ENCODE peak calls at places on chromosomes 4 and X, in four cellular contexts. One of them, this sample, is unnamed.

GRCh38 chrX:1612641-1613286 is 2.1 kb upstream of the ASMT start:
- DNase-seq in breast epithelium: no peak
- DNase-seq in H9: no peak
- DNase-seq in fibroblast of lung: no peak
- DNase-seq in this sample: no peak

GRCh38 chrX:1462596-1463251 is 10.0 kb upstream of the ASMTL start:
- DNase-seq in H9: no peak
- DNase-seq in breast epithelium: no peak
- DNase-seq in fibroblast of lung: no peak
- DNase-seq in this sample: peak; percentile 53

GRCh38 chrX:151875270-151876026 is 37.2 kb upstream of the MAGEA4 start:
- DNase-seq in H9: no peak
- DNase-seq in fibroblast of lung: no peak
- DNase-seq in breast epithelium: no peak
- DNase-seq in this sample: no peak

GRCh38 chr4:39908284-39908683 is 69.4 kb downstream of the PDS5A start:
- DNase-seq in fibroblast of lung: peak; percentile 22
- DNase-seq in breast epithelium: no peak
- DNase-seq in H9: no peak
- DNase-seq in this sample: no peak

GRCh38 chrX:47483310-47484268 is 567 bp upstream of the ZNF41 start:
- DNase-seq in breast epithelium: no peak
- DNase-seq in fibroblast of lung: peak; percentile 33
- DNase-seq in H9: no peak
- DNase-seq in this sample: no peak

GRCh38 chr4:98873059-98873458 is 55.9 kb downstream of the EIF4E start:
- DNase-seq in H9: no peak
- DNase-seq in fibroblast of lung: peak; percentile 47
- DNase-seq in breast epithelium: no peak
- DNase-seq in this sample: no peak

GRCh38 chr4:53582194-53582593 is 9.1 kb downstream of the LNX1 start:
- DNase-seq in H9: no peak
- DNase-seq in breast epithelium: no peak
- DNase-seq in fibroblast of lung: no peak
- DNase-seq in this sample: no peak

GRCh38 chr4:128061566-128062536 is 739 bp downstream of the LARP1B start:
- DNase-seq in H9: peak; percentile 76
- DNase-seq in breast epithelium: peak; percentile 36
- DNase-seq in fibroblast of lung: peak; percentile 27
- DNase-seq in this sample: peak; percentile 58

GRCh38 chrX:124530803-124531202 is 184.4 kb downstream of the SH2D1A start:
- DNase-seq in fibroblast of lung: no peak
- DNase-seq in H9: no peak
- DNase-seq in breast epithelium: peak; percentile 17
- DNase-seq in this sample: no peak

GRCh38 chr4:37767546-37767945 is 58.9 kb upstream of the PGM2 start:
- DNase-seq in H9: no peak
- DNase-seq in fibroblast of lung: peak; percentile 43
- DNase-seq in breast epithelium: peak; percentile 51
- DNase-seq in this sample: no peak

GRCh38 chrX:41386222-41386990 is 52.4 kb downstream of the DDX3X start:
- DNase-seq in H9: no peak
- DNase-seq in fibroblast of lung: no peak
- DNase-seq in breast epithelium: no peak
- DNase-seq in this sample: no peak

GRCh38 chr4:118834070-118834469 is 1.9 kb downstream of the SEC24D start:
- DNase-seq in fibroblast of lung: no peak
- DNase-seq in H9: no peak
- DNase-seq in breast epithelium: no peak
- DNase-seq in this sample: no peak

GRCh38 chr4:141306331-141306730 is 85.6 kb downstream of the ZNF330 start:
- DNase-seq in breast epithelium: no peak
- DNase-seq in H9: no peak
- DNase-seq in fibroblast of lung: no peak
- DNase-seq in this sample: no peak

GRCh38 chr4:179352221-179352620 is 1910.0 kb upstream of the AGA start:
- DNase-seq in fibroblast of lung: no peak
- DNase-seq in breast epithelium: no peak
- DNase-seq in H9: no peak
- DNase-seq in this sample: no peak

GRCh38 chrX:154805696-154806091 is 409 bp upstream of the MPP1 start:
- DNase-seq in fibroblast of lung: peak; percentile 43
- DNase-seq in breast epithelium: no peak
- DNase-seq in H9: no peak
- DNase-seq in this sample: no peak

GRCh38 chrX:22968494-22968893 is 31.3 kb upstream of the DDX53 start:
- DNase-seq in H9: no peak
- DNase-seq in breast epithelium: no peak
- DNase-seq in fibroblast of lung: no peak
- DNase-seq in this sample: no peak

GRCh38 chr4:92968556-92968955 is 664.8 kb downstream of the GRID2 start:
- DNase-seq in fibroblast of lung: no peak
- DNase-seq in H9: no peak
- DNase-seq in breast epithelium: no peak
- DNase-seq in this sample: no peak

GRCh38 chr4:87093443-87094123 is 126.8 kb downstream of the KLHL8 start:
- DNase-seq in breast epithelium: no peak
- DNase-seq in fibroblast of lung: peak; percentile 67
- DNase-seq in H9: peak; percentile 50
- DNase-seq in this sample: peak; percentile 6

GRCh38 chrX:86137071-86137470 is 11.2 kb upstream of the DACH2 start:
- DNase-seq in breast epithelium: no peak
- DNase-seq in fibroblast of lung: no peak
- DNase-seq in H9: no peak
- DNase-seq in this sample: no peak

GRCh38 chr4:70660106-70660505 is 6.2 kb downstream of the JCHAIN start:
- DNase-seq in breast epithelium: no peak
- DNase-seq in fibroblast of lung: no peak
- DNase-seq in H9: no peak
- DNase-seq in this sample: no peak

GRCh38 chr4:112714922-112715901 is 78.3 kb downstream of the LARP7 start:
- DNase-seq in breast epithelium: no peak
- DNase-seq in H9: no peak
- DNase-seq in fibroblast of lung: no peak
- DNase-seq in this sample: no peak

GRCh38 chr4:15202481-15202880 is 200.2 kb downstream of the CPEB2 start:
- DNase-seq in H9: no peak
- DNase-seq in fibroblast of lung: no peak
- DNase-seq in breast epithelium: no peak
- DNase-seq in this sample: no peak

GRCh38 chr4:7814451-7814850 is 125.2 kb downstream of the AFAP1 start:
- DNase-seq in breast epithelium: no peak
- DNase-seq in fibroblast of lung: no peak
- DNase-seq in H9: no peak
- DNase-seq in this sample: no peak

GRCh38 chr4:16843831-16844508 is 54.5 kb downstream of the LDB2 start:
- DNase-seq in H9: no peak
- DNase-seq in fibroblast of lung: peak; percentile 96
- DNase-seq in breast epithelium: no peak
- DNase-seq in this sample: no peak

GRCh38 chr4:152981842-152982241 is 45.7 kb downstream of the FHDC1 start:
- DNase-seq in H9: peak; percentile 12
- DNase-seq in breast epithelium: no peak
- DNase-seq in fibroblast of lung: no peak
- DNase-seq in this sample: no peak

GRCh38 chr4:76588268-76588667 is 153.2 kb downstream of the SHROOM3 start:
- DNase-seq in fibroblast of lung: no peak
- DNase-seq in H9: peak; percentile 45
- DNase-seq in breast epithelium: no peak
- DNase-seq in this sample: no peak

GRCh38 chrX:77143907-77144306 is 303.3 kb upstream of the FGF16 start:
- DNase-seq in breast epithelium: no peak
- DNase-seq in H9: no peak
- DNase-seq in fibroblast of lung: no peak
- DNase-seq in this sample: no peak

GRCh38 chr4:28926156-28926555 is 1794.0 kb upstream of the PCDH7 start:
- DNase-seq in fibroblast of lung: no peak
- DNase-seq in breast epithelium: no peak
- DNase-seq in H9: no peak
- DNase-seq in this sample: no peak

GRCh38 chr4:22235798-22236197 is 280.1 kb downstream of the ADGRA3 start:
- DNase-seq in breast epithelium: no peak
- DNase-seq in H9: no peak
- DNase-seq in fibroblast of lung: no peak
- DNase-seq in this sample: no peak

GRCh38 chrX:6661731-6662130 is 126.8 kb upstream of the VCX3A start:
- DNase-seq in fibroblast of lung: no peak
- DNase-seq in breast epithelium: no peak
- DNase-seq in H9: no peak
- DNase-seq in this sample: no peak

GRCh38 chr4:53313510-53313909 is 52.4 kb downstream of the SCFD2 start:
- DNase-seq in H9: peak; percentile 50
- DNase-seq in breast epithelium: no peak
- DNase-seq in fibroblast of lung: peak; percentile 66
- DNase-seq in this sample: no peak

GRCh38 chrX:68650491-68650890 is 3.0 kb downstream of the STARD8 start:
- DNase-seq in fibroblast of lung: no peak
- DNase-seq in breast epithelium: no peak
- DNase-seq in H9: no peak
- DNase-seq in this sample: no peak

GRCh38 chrX:153723351-153724251 is 586 bp downstream of the BCAP31 start:
- DNase-seq in H9: peak; percentile 50
- DNase-seq in fibroblast of lung: peak; percentile 41
- DNase-seq in breast epithelium: no peak
- DNase-seq in this sample: peak; percentile 60

GRCh38 chrX:140507223-140507981 is 2.5 kb upstream of the SOX3 start:
- DNase-seq in fibroblast of lung: no peak
- DNase-seq in breast epithelium: no peak
- DNase-seq in H9: peak; percentile 28
- DNase-seq in this sample: no peak

GRCh38 chrX:111914398-111915092 is 38.6 kb downstream of the TRPC5OS start:
- DNase-seq in H9: no peak
- DNase-seq in breast epithelium: no peak
- DNase-seq in fibroblast of lung: no peak
- DNase-seq in this sample: no peak

GRCh38 chrX:19840899-19841648 is 46.3 kb downstream of the SH3KBP1 start:
- DNase-seq in H9: peak; percentile 49
- DNase-seq in fibroblast of lung: no peak
- DNase-seq in breast epithelium: no peak
- DNase-seq in this sample: peak; percentile 36

GRCh38 chr4:105712766-105713165 is 4.2 kb downstream of the GSTCD start:
- DNase-seq in H9: no peak
- DNase-seq in fibroblast of lung: peak; percentile 11
- DNase-seq in breast epithelium: no peak
- DNase-seq in this sample: no peak

GRCh38 chr4:74610491-74610890 is 165.6 kb downstream of the AREG start:
- DNase-seq in breast epithelium: no peak
- DNase-seq in H9: no peak
- DNase-seq in fibroblast of lung: no peak
- DNase-seq in this sample: no peak
- H3K27me3 ChIP-seq in breast epithelium: no peaks in the 10 kb centered on the region
- H3K27me3 ChIP-seq in H9: no peaks in the 10 kb centered on the region
- H3K27me3 ChIP-seq in fibroblast of lung: no peaks in the 10 kb centered on the region
- H3K27me3 ChIP-seq in this sample: no peaks in the 10 kb centered on the region

DNA sequence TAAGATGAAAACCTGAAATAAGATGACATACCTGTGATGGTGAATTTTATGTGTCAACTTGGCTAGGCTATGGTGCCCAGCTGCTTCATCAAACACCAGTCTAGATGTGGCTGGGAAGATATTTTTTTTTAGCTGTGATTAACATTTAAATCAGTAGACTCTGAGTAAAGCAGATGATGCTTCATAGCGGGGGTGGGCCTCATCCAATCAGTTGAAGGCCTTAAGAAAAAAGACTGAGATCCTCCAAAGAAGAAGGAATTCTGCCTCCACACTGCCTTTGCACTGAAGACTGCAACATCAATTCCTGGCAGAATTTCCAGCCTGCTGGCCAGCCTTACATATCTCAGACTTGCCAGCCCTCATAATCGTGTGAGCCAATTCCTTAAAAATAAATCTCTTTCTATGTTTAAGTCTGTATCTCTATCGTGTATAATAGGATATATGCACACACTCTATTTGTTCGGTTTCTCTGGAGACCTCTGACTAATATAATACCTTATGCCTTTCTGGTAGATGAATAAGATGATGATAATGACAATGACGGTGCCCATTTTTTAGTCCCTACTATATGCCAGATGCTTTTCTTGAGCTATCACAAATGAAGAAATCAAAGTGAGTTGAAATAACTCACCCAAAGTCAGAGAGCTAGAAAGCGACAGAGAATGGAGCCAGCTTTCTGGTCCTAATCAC is 66.2 kb upstream of the SOD3 start:
- DNase-seq in H9: no peak
- DNase-seq in breast epithelium: no peak
- DNase-seq in fibroblast of lung: no peak
- DNase-seq in this sample: no peak
- H3K27me3 ChIP-seq in H9: no peaks in the 10 kb centered on the region
- H3K27me3 ChIP-seq in breast epithelium: no peaks in the 10 kb centered on the region
- H3K27me3 ChIP-seq in fibroblast of lung: no peaks in the 10 kb centered on the region
- H3K27me3 ChIP-seq in this sample: no peaks in the 10 kb centered on the region

DNA sequence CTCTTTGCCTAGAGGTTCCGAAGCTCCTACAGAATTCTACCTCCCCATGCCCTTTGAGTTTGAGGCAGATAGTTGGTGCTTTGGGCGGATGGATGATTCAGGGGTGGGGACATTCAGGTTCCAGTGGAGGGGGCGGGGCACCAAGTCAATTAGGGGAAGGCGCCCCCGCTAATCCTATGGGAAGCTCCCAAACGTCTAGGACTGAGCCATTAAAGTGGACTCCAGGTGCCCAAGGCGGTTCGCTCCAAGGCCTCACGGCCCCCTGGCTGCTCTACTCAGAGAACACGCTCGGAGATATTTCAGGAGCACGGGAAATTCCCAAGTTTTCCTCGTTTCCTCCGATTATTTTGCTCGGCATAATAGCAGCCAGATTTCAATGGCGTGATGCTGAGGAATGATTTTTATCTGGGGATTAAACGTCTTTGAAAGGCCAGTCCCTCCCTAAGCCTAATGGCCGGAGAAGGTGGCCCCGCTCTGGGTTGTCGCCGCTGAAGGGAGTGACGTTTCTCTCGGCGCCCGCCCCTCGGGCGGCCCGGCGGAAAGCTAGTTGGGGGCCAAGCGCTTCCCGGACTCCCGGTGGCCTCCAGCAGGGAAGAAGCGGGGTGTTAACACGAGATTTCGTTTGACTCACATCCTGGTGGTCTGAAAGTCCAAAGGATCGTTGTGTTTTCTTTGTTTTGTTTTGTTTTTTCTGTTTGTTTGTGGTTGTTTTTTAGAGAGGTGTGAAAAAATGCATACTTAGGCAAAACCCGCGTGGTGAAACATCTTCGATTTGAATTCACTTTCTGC is 1.5 kb downstream of the MSX1 start:
- DNase-seq in H9: no peak
- DNase-seq in breast epithelium: no peak
- DNase-seq in fibroblast of lung: no peak
- DNase-seq in this sample: no peak
- H3K27me3 ChIP-seq in H9: peaks cover 91% of the 10 kb centered on the region
- H3K27me3 ChIP-seq in breast epithelium: no peaks in the 10 kb centered on the region
- H3K27me3 ChIP-seq in fibroblast of lung: peaks cover 22% of the 10 kb centered on the region
- H3K27me3 ChIP-seq in this sample: peaks cover 37% of the 10 kb centered on the region

DNA sequence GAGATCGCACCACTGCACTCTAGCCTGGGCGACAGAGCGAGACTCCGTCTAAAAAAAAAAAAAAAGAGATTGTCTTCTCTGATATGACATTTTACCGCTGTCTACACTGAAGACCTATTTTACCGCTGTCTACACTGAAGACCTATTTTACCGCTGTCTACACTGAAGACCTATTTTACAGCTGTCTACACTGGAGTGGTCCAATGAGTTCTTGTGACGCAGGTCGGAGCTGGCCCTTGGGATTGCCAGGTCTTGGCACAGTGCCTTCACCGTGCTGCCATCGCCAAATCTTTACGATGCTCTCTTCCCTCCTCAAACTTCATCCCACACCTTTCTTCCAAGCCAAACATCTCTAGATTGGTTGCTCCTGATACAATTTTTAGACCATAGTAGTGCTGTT is 183.1 kb upstream of the FAT1 start:
- DNase-seq in breast epithelium: no peak
- DNase-seq in fibroblast of lung: no peak
- DNase-seq in H9: no peak
- DNase-seq in this sample: no peak
- H3K27me3 ChIP-seq in breast epithelium: no peaks in the 10 kb centered on the region
- H3K27me3 ChIP-seq in fibroblast of lung: no peaks in the 10 kb centered on the region
- H3K27me3 ChIP-seq in H9: no peaks in the 10 kb centered on the region
- H3K27me3 ChIP-seq in this sample: no peaks in the 10 kb centered on the region

This sample was measured in CD4-positive, CD25-positive, alpha-beta regulatory T cell.